ENCODE peak calls at places on chromosomes 4 and X, in six cellular contexts. Z is neural progenitor cell, M is NAMALWA, U is EH, K is G401, Y is progenitor cell of endocrine pancreas. V is an unnamed sample.

GRCh38 chr4:88759039-88759631 is 61.5 kb upstream of the NAP1L5 start:
- DNase-seq in K (peak), U (peak), Y (no peak), Z (peak), M (no peak), V (no peak)

GRCh38 chr4:182931691-182932297 is 14.6 kb upstream of the DCTD start:
- DNase-seq in Z (no peak), U (peak), M (no peak), Y (no peak), K (no peak), V (no peak)

GRCh38 chrX:20594985-20595384 is 328.3 kb upstream of the RPS6KA3 start:
- DNase-seq in M (no peak), U (peak), K (no peak), Y (no peak), Z (peak), V (no peak)

GRCh38 chr4:26346203-26346620 is 25.4 kb downstream of the RBPJ start:
- DNase-seq in Y (no peak), K (no peak), Z (peak), M (no peak), U (no peak), V (no peak)

GRCh38 chrX:35617836-35618235 is 180.3 kb upstream of the MAGEB16 start:
- DNase-seq in U (no peak), K (no peak), Y (no peak), M (no peak), Z (no peak), V (no peak)

GRCh38 chr4:74675673-74676279 is 118.5 kb downstream of the BTC start:
- DNase-seq in M (peak), Z (peak), Y (peak), K (peak), U (peak), V (no peak)

GRCh38 chrX:68183612-68184214 is 249.6 kb downstream of the OPHN1 start:
- DNase-seq in U (peak), M (peak), Z (peak), Y (no peak), K (no peak), V (no peak)

GRCh38 chrX:41153453-41153852 is 68.2 kb downstream of the USP9X start:
- DNase-seq in Z (no peak), Y (no peak), M (no peak), U (peak), K (no peak), V (no peak)

GRCh38 chr4:150005537-150005936 is 72.7 kb upstream of the DCLK2 start:
- DNase-seq in Y (no peak), K (no peak), U (no peak), Z (no peak), M (no peak), V (no peak)

GRCh38 chr4:73729534-73730165 is 10.7 kb upstream of the CXCL8 start:
- DNase-seq in Z (peak), K (peak), U (peak), Y (peak), M (peak), V (peak)

GRCh38 chr4:87505862-87506261 is 23.3 kb downstream of the SPARCL1 start:
- DNase-seq in M (no peak), K (no peak), U (no peak), Z (peak), Y (no peak), V (no peak)

GRCh38 chrX:35351795-35352483 is 409.3 kb downstream of the FAM47B start:
- DNase-seq in Y (no peak), M (no peak), Z (no peak), K (peak), U (no peak), V (no peak)

GRCh38 chr4:153042757-153043156 is 106.6 kb downstream of the FHDC1 start:
- DNase-seq in Y (no peak), M (no peak), U (no peak), K (no peak), Z (no peak), V (no peak)

GRCh38 chr4:8428288-8429097 is 12.0 kb downstream of the ACOX3 start:
- DNase-seq in Z (peak), K (peak), M (peak), Y (peak), U (peak), V (peak)

GRCh38 chr4:153668647-153669046 is 15.4 kb upstream of the TLR2 start:
- DNase-seq in U (no peak), Z (no peak), Y (no peak), M (no peak), K (no peak), V (no peak)

GRCh38 chr4:1712216-1713002 is at the start of gene SLBP:
- DNase-seq in M (peak), U (peak), K (peak), Y (peak), Z (peak), V (peak)

GRCh38 chr4:169628579-169628978 is 8.2 kb downstream of the CLCN3 start:
- DNase-seq in M (no peak), K (no peak), Z (no peak), U (no peak), Y (no peak), V (no peak)

GRCh38 chr4:8709050-8709728 is 116.6 kb downstream of the CPZ start:
- DNase-seq in M (no peak), Z (no peak), U (no peak), K (no peak), Y (no peak), V (no peak)

GRCh38 chr4:143721317-143721716 is 20.8 kb upstream of the FREM3 start:
- DNase-seq in Z (no peak), U (peak), K (no peak), Y (no peak), M (no peak), V (no peak)

V was measured in putamen.